ENCODE peak calls at places on chromosomes 13 and 19, in ten cellular contexts. One of them, this sample, is unnamed.

GRCh38 chr19:30222428-30222873 is 149.7 kb upstream of the ZNF536 start:
- DNase-seq in thyroid gland: peak; percentile 29
- DNase-seq in left ventricle myocardium inferior: no peak
- DNase-seq in SW 1271: no peak
- DNase-seq in T-helper 17 cell: no peak
- DNase-seq in activated T-cell treated with anti-CD3 and anti-CD28 coated beads for 4 hours: no peak
- DNase-seq in brain microvascular endothelial cell: no peak
- DNase-seq in NCI-H748 treated with DMSO at 0.1 percent for 48 hours: no peak
- DNase-seq in islet precursor cell: peak; percentile 64
- DNase-seq in ureter: no peak
- DNase-seq in this sample: no peak

GRCh38 chr19:40954573-40954972 is 36.5 kb upstream of the CYP2B6 start:
- DNase-seq in SW 1271: no peak
- DNase-seq in thyroid gland: no peak
- DNase-seq in T-helper 17 cell: no peak
- DNase-seq in brain microvascular endothelial cell: no peak
- DNase-seq in left ventricle myocardium inferior: no peak
- DNase-seq in activated T-cell treated with anti-CD3 and anti-CD28 coated beads for 4 hours: no peak
- DNase-seq in NCI-H748 treated with DMSO at 0.1 percent for 48 hours: no peak
- DNase-seq in islet precursor cell: no peak
- DNase-seq in ureter: no peak
- DNase-seq in this sample: no peak

GRCh38 chr19:10283301-10283733 is 3.4 kb upstream of the ICAM4 start:
- DNase-seq in islet precursor cell: no peak
- DNase-seq in NCI-H748 treated with DMSO at 0.1 percent for 48 hours: no peak
- DNase-seq in brain microvascular endothelial cell: no peak
- DNase-seq in SW 1271: no peak
- DNase-seq in T-helper 17 cell: no peak
- DNase-seq in left ventricle myocardium inferior: no peak
- DNase-seq in activated T-cell treated with anti-CD3 and anti-CD28 coated beads for 4 hours: no peak
- DNase-seq in ureter: no peak
- DNase-seq in thyroid gland: peak; percentile 72
- DNase-seq in this sample: no peak

GRCh38 chr19:41031926-41032325 is 40.8 kb downstream of the CYP2B6 start:
- DNase-seq in left ventricle myocardium inferior: no peak
- DNase-seq in SW 1271: no peak
- DNase-seq in activated T-cell treated with anti-CD3 and anti-CD28 coated beads for 4 hours: no peak
- DNase-seq in brain microvascular endothelial cell: no peak
- DNase-seq in NCI-H748 treated with DMSO at 0.1 percent for 48 hours: no peak
- DNase-seq in thyroid gland: no peak
- DNase-seq in T-helper 17 cell: no peak
- DNase-seq in ureter: no peak
- DNase-seq in islet precursor cell: peak; percentile 49
- DNase-seq in this sample: no peak

GRCh38 chr13:67619346-67619745 is 389.2 kb upstream of the PCDH9 start:
- DNase-seq in islet precursor cell: no peak
- DNase-seq in SW 1271: no peak
- DNase-seq in brain microvascular endothelial cell: peak; percentile 55
- DNase-seq in left ventricle myocardium inferior: no peak
- DNase-seq in ureter: no peak
- DNase-seq in T-helper 17 cell: no peak
- DNase-seq in NCI-H748 treated with DMSO at 0.1 percent for 48 hours: no peak
- DNase-seq in thyroid gland: no peak
- DNase-seq in activated T-cell treated with anti-CD3 and anti-CD28 coated beads for 4 hours: no peak
- DNase-seq in this sample: no peak

GRCh38 chr13:36965767-36966166 is 33.4 kb downstream of the ALG5 start:
- DNase-seq in SW 1271: peak; percentile 79
- DNase-seq in islet precursor cell: peak; percentile 69
- DNase-seq in T-helper 17 cell: no peak
- DNase-seq in left ventricle myocardium inferior: no peak
- DNase-seq in ureter: peak; percentile 65
- DNase-seq in thyroid gland: no peak
- DNase-seq in activated T-cell treated with anti-CD3 and anti-CD28 coated beads for 4 hours: no peak
- DNase-seq in NCI-H748 treated with DMSO at 0.1 percent for 48 hours: no peak
- DNase-seq in brain microvascular endothelial cell: peak; percentile 90
- DNase-seq in this sample: no peak

GRCh38 chr13:18962168-18962734 is 219.4 kb downstream of the TUBA3C start:
- DNase-seq in left ventricle myocardium inferior: no peak
- DNase-seq in activated T-cell treated with anti-CD3 and anti-CD28 coated beads for 4 hours: no peak
- DNase-seq in thyroid gland: no peak
- DNase-seq in ureter: no peak
- DNase-seq in brain microvascular endothelial cell: no peak
- DNase-seq in SW 1271: no peak
- DNase-seq in T-helper 17 cell: no peak
- DNase-seq in NCI-H748 treated with DMSO at 0.1 percent for 48 hours: no peak
- DNase-seq in islet precursor cell: no peak
- DNase-seq in this sample: no peak

GRCh38 chr13:20711301-20712044 is 8.0 kb downstream of the IL17D start:
- DNase-seq in thyroid gland: no peak
- DNase-seq in brain microvascular endothelial cell: no peak
- DNase-seq in islet precursor cell: peak; percentile 66
- DNase-seq in ureter: no peak
- DNase-seq in left ventricle myocardium inferior: no peak
- DNase-seq in NCI-H748 treated with DMSO at 0.1 percent for 48 hours: no peak
- DNase-seq in SW 1271: no peak
- DNase-seq in T-helper 17 cell: no peak
- DNase-seq in activated T-cell treated with anti-CD3 and anti-CD28 coated beads for 4 hours: no peak
- DNase-seq in this sample: no peak

GRCh38 chr13:93751117-93751516 is 524.5 kb downstream of the GPC6 start:
- DNase-seq in left ventricle myocardium inferior: no peak
- DNase-seq in NCI-H748 treated with DMSO at 0.1 percent for 48 hours: no peak
- DNase-seq in thyroid gland: no peak
- DNase-seq in SW 1271: no peak
- DNase-seq in activated T-cell treated with anti-CD3 and anti-CD28 coated beads for 4 hours: no peak
- DNase-seq in ureter: no peak
- DNase-seq in islet precursor cell: no peak
- DNase-seq in brain microvascular endothelial cell: no peak
- DNase-seq in T-helper 17 cell: no peak
- DNase-seq in this sample: no peak

GRCh38 chr19:532578-533484 is 1.3 kb downstream of the CDC34 start:
- DNase-seq in islet precursor cell: peak; percentile 74
- DNase-seq in activated T-cell treated with anti-CD3 and anti-CD28 coated beads for 4 hours: peak; percentile 25
- DNase-seq in brain microvascular endothelial cell: peak; percentile 54
- DNase-seq in thyroid gland: peak; percentile 79
- DNase-seq in ureter: no peak
- DNase-seq in SW 1271: peak; percentile 68
- DNase-seq in left ventricle myocardium inferior: peak; percentile 86
- DNase-seq in T-helper 17 cell: no peak
- DNase-seq in NCI-H748 treated with DMSO at 0.1 percent for 48 hours: peak; percentile 5
- DNase-seq in this sample: no peak

GRCh38 chr13:109968876-109969577 is 182.6 kb upstream of the IRS2 start:
- DNase-seq in activated T-cell treated with anti-CD3 and anti-CD28 coated beads for 4 hours: no peak
- DNase-seq in ureter: no peak
- DNase-seq in SW 1271: no peak
- DNase-seq in T-helper 17 cell: no peak
- DNase-seq in thyroid gland: no peak
- DNase-seq in brain microvascular endothelial cell: no peak
- DNase-seq in islet precursor cell: no peak
- DNase-seq in NCI-H748 treated with DMSO at 0.1 percent for 48 hours: no peak
- DNase-seq in left ventricle myocardium inferior: peak; percentile 86
- DNase-seq in this sample: no peak

GRCh38 chr13:110065780-110066179 is 241.2 kb downstream of the COL4A1 start:
- DNase-seq in left ventricle myocardium inferior: no peak
- DNase-seq in SW 1271: no peak
- DNase-seq in NCI-H748 treated with DMSO at 0.1 percent for 48 hours: no peak
- DNase-seq in activated T-cell treated with anti-CD3 and anti-CD28 coated beads for 4 hours: no peak
- DNase-seq in ureter: no peak
- DNase-seq in islet precursor cell: no peak
- DNase-seq in T-helper 17 cell: no peak
- DNase-seq in brain microvascular endothelial cell: no peak
- DNase-seq in thyroid gland: no peak
- DNase-seq in this sample: no peak

GRCh38 chr13:45949161-45949560 is 97.6 kb upstream of the SIAH3 start:
- DNase-seq in islet precursor cell: no peak
- DNase-seq in brain microvascular endothelial cell: no peak
- DNase-seq in thyroid gland: no peak
- DNase-seq in NCI-H748 treated with DMSO at 0.1 percent for 48 hours: no peak
- DNase-seq in left ventricle myocardium inferior: no peak
- DNase-seq in SW 1271: no peak
- DNase-seq in ureter: no peak
- DNase-seq in T-helper 17 cell: no peak
- DNase-seq in activated T-cell treated with anti-CD3 and anti-CD28 coated beads for 4 hours: no peak
- DNase-seq in this sample: no peak

GRCh38 chr13:109249780-109250528 is 536.4 kb downstream of the IRS2 start:
- DNase-seq in NCI-H748 treated with DMSO at 0.1 percent for 48 hours: no peak
- DNase-seq in ureter: no peak
- DNase-seq in brain microvascular endothelial cell: no peak
- DNase-seq in thyroid gland: no peak
- DNase-seq in T-helper 17 cell: no peak
- DNase-seq in left ventricle myocardium inferior: no peak
- DNase-seq in islet precursor cell: no peak
- DNase-seq in activated T-cell treated with anti-CD3 and anti-CD28 coated beads for 4 hours: no peak
- DNase-seq in SW 1271: no peak
- DNase-seq in this sample: no peak

This sample was measured in CD4-positive, alpha-beta T cell.